ENCODE peak calls at places on chromosome 2, in five cellular contexts. F is NCI-H524, W is LoVo, G is stomach, V is cardiac fibroblast. X is an unnamed sample.

GRCh38 chr2:208552943-208553342 is 146.4 kb downstream of the PTH2R start:
- DNase-seq in F (no peak), W (no peak), G (no peak), V (no peak), X (no peak)

GRCh38 chr2:71277536-71278103 is 50.7 kb upstream of the PAIP2B start:
- DNase-seq in F (peak), W (peak), G (no peak), V (peak), X (peak)

GRCh38 chr2:72150157-72150960 is 2.7 kb upstream of the CYP26B1 start:
- DNase-seq in F (peak), W (peak), G (peak), V (peak), X (peak)

GRCh38 chr2:47068966-47069627 is 86.0 kb downstream of the STPG4 start:
- DNase-seq in F (no peak), W (no peak), G (no peak), V (no peak), X (no peak)

GRCh38 chr2:61763605-61764034 is 90.2 kb downstream of the FAM161A start:
- DNase-seq in F (peak), W (peak), G (peak), V (peak), X (peak)

GRCh38 chr2:69147841-69148533 is 135.0 kb downstream of the ANTXR1 start:
- DNase-seq in F (no peak), W (no peak), G (no peak), V (no peak), X (no peak)

GRCh38 chr2:202360646-202361045 is 15.5 kb upstream of the BMPR2 start:
- DNase-seq in F (no peak), W (no peak), G (no peak), V (no peak), X (no peak)

GRCh38 chr2:202037086-202037485 is 3.4 kb downstream of the FZD7 start:
- DNase-seq in F (no peak), W (no peak), G (no peak), V (no peak), X (no peak)

GRCh38 chr2:20409039-20409438 is 37.8 kb upstream of the RHOB start:
- DNase-seq in F (no peak), W (no peak), G (no peak), V (no peak), X (no peak)

GRCh38 chr2:27191107-27191829 is 20.6 kb upstream of the ATRAID start:
- DNase-seq in F (peak), W (peak), G (peak), V (peak), X (peak)

GRCh38 chr2:39164089-39164488 is 43.2 kb upstream of the SOS1 start:
- DNase-seq in F (no peak), W (no peak), G (no peak), V (peak), X (no peak)

GRCh38 chr2:60070851-60071250 is 482.6 kb downstream of the BCL11A start:
- DNase-seq in F (no peak), W (no peak), G (no peak), V (no peak), X (no peak)

GRCh38 chr2:20496477-20496876 is 49.6 kb downstream of the RHOB start:
- DNase-seq in F (no peak), W (no peak), G (no peak), V (no peak), X (no peak)

GRCh38 chr2:103959174-103960125 is 894.5 kb upstream of the POU3F3 start:
- DNase-seq in F (peak), W (peak), G (no peak), V (peak), X (no peak)

GRCh38 chr2:48205137-48205798 is 299.0 kb upstream of the FBXO11 start:
- DNase-seq in F (peak), W (no peak), G (no peak), V (peak), X (peak)

GRCh38 chr2:20643826-20644225 is 7.1 kb downstream of the HS1BP3 start:
- DNase-seq in F (no peak), W (no peak), G (no peak), V (no peak), X (no peak)

GRCh38 chr2:45821558-45822271 is 170.2 kb downstream of the PRKCE start:
- DNase-seq in F (no peak), W (peak), G (peak), V (peak), X (no peak)

GRCh38 chr2:221822416-221822815 is 250.3 kb upstream of the EPHA4 start:
- DNase-seq in F (no peak), W (no peak), G (no peak), V (peak), X (no peak)

GRCh38 chr2:129907256-129907973 is 72.1 kb upstream of the RAB6C start:
- DNase-seq in F (no peak), W (no peak), G (peak), V (no peak), X (no peak)

GRCh38 chr2:191115391-191115790 is 35.4 kb downstream of the STAT4 start:
- DNase-seq in F (no peak), W (no peak), G (no peak), V (peak), X (no peak)

GRCh38 chr2:152307863-152308262 is 27.1 kb upstream of the FMNL2 start:
- DNase-seq in F (no peak), W (no peak), G (no peak), V (no peak), X (no peak)

GRCh38 chr2:25161055-25161781 is 7.2 kb downstream of the POMC start:
- DNase-seq in F (no peak), W (no peak), G (peak), V (peak), X (no peak)

GRCh38 chr2:26504002-26504401 is 26.1 kb upstream of the OTOF start:
- DNase-seq in F (no peak), W (no peak), G (no peak), V (no peak), X (no peak)

GRCh38 chr2:126907671-126908070 is 9.0 kb downstream of the TEX51 start:
- DNase-seq in F (no peak), W (no peak), G (no peak), V (no peak), X (no peak)

GRCh38 chr2:119220720-119221301 is 2.8 kb upstream of the STEAP3 start:
- DNase-seq in F (no peak), W (no peak), G (no peak), V (no peak), X (no peak)

GRCh38 chr2:232838406-232838874 is 31.6 kb upstream of the SNORC start:
- DNase-seq in F (no peak), W (no peak), G (no peak), V (peak), X (no peak)

GRCh38 chr2:46171441-46171953 is 125.7 kb upstream of the EPAS1 start:
- DNase-seq in F (no peak), W (peak), G (no peak), V (peak), X (peak)

GRCh38 chr2:73449404-73449803 is 63.8 kb downstream of the ALMS1 start:
- DNase-seq in F (no peak), W (no peak), G (no peak), V (no peak), X (no peak)

X was measured in AG08396.